ENCODE peak calls at places on chromosomes 11 and 22, in seven cellular contexts. Y, P, Q, B, L, V and S are unnamed samples.

GRCh38 chr11:132792341-132793140 is 739.8 kb downstream of the OPCML start:
- DNase-seq in Y (no peak), P (no peak), Q (no peak), B (no peak), L (no peak), V (no peak), S (no peak)

GRCh38 chr22:22088658-22089458 is 106.3 kb upstream of the TOP3B start:
- DNase-seq in Y (no peak), P (no peak), Q (no peak), B (no peak), L (no peak), V (no peak), S (no peak)

GRCh38 chr11:3123316-3123715 is 41.8 kb downstream of the OSBPL5 start:
- DNase-seq in Y (no peak), P (no peak), Q (no peak), B (peak), L (no peak), V (no peak), S (no peak)

GRCh38 chr11:73597340-73597955 is 464 bp downstream of the FAM168A start:
- DNase-seq in Y (no peak), P (no peak), Q (no peak), B (no peak), L (no peak), V (no peak), S (no peak)

GRCh38 chr22:22462813-22463567 is 45.6 kb downstream of the ZNF280B start:
- DNase-seq in Y (peak), P (no peak), Q (no peak), B (no peak), L (no peak), V (no peak), S (no peak)

GRCh38 chr22:49633010-49633324 is 194.7 kb downstream of the BRD1 start:
- DNase-seq in Y (no peak), P (no peak), Q (no peak), B (peak), L (no peak), V (no peak), S (no peak)

GRCh38 chr11:119195680-119196079 is 10.4 kb downstream of the NHERF4 start:
- DNase-seq in Y (peak), P (no peak), Q (no peak), B (peak), L (peak), V (peak), S (no peak)

GRCh38 chr11:66883021-66883968 is 26.4 kb downstream of the LRFN4 start:
- DNase-seq in Y (peak), P (no peak), Q (no peak), B (peak), L (peak), V (peak), S (peak)

GRCh38 chr11:18172686-18173085 is at the start of gene MRGPRX4:
- DNase-seq in Y (no peak), P (no peak), Q (no peak), B (no peak), L (no peak), V (no peak), S (no peak)

GRCh38 chr11:60964801-60965200 is 6.7 kb upstream of the CD6 start:
- DNase-seq in Y (no peak), P (no peak), Q (no peak), B (no peak), L (no peak), V (no peak), S (no peak)

GRCh38 chr11:131195801-131196517 is 174.5 kb upstream of the NTM start:
- DNase-seq in Y (peak), P (no peak), Q (peak), B (peak), L (peak), V (peak), S (no peak)

GRCh38 chr11:41497974-41498373 is 38.5 kb upstream of the LRRC4C start:
- DNase-seq in Y (no peak), P (no peak), Q (no peak), B (no peak), L (no peak), V (no peak), S (no peak)

GRCh38 chr11:69131644-69132300 is 24.0 kb upstream of the SMIM38 start:
- DNase-seq in Y (peak), P (no peak), Q (peak), B (peak), L (peak), V (peak), S (no peak)

GRCh38 chr11:123956752-123957151 is 13.1 kb upstream of the OR6T1 start:
- DNase-seq in Y (no peak), P (no peak), Q (no peak), B (no peak), L (no peak), V (no peak), S (no peak)

GRCh38 chr11:3631331-3631730 is 10.5 kb downstream of the ART5 start:
- DNase-seq in Y (no peak), P (no peak), Q (no peak), B (no peak), L (no peak), V (no peak), S (no peak)

GRCh38 chr11:12854829-12855228 is 154.3 kb upstream of the RASSF10 start:
- DNase-seq in Y (no peak), P (no peak), Q (no peak), B (no peak), L (no peak), V (no peak), S (no peak)

GRCh38 chr11:117011541-117011908 is 86.7 kb downstream of the SIK3 start:
- DNase-seq in Y (no peak), P (no peak), Q (no peak), B (no peak), L (peak), V (no peak), S (no peak)

GRCh38 chr22:27405672-27406388 is 395.7 kb downstream of the MN1 start:
- DNase-seq in Y (peak), P (no peak), Q (no peak), B (peak), L (no peak), V (peak), S (peak)

GRCh38 chr22:44901301-44901700 is 108.5 kb downstream of the PHF21B start:
- DNase-seq in Y (no peak), P (no peak), Q (no peak), B (no peak), L (no peak), V (no peak), S (no peak)

GRCh38 chr11:36557991-36558390 is 9.8 kb upstream of the RAG1 start:
- DNase-seq in Y (no peak), P (no peak), Q (no peak), B (no peak), L (no peak), V (no peak), S (no peak)

GRCh38 chr11:1548221-1549070 is 23.6 kb downstream of the DUSP8 start:
- DNase-seq in Y (peak), P (no peak), Q (no peak), B (peak), L (peak), V (peak), S (no peak)

GRCh38 chr11:17221968-17222367 is 14.2 kb upstream of the PIK3C2A start:
- DNase-seq in Y (peak), P (no peak), Q (no peak), B (no peak), L (peak), V (no peak), S (no peak)

GRCh38 chr22:42646569-42647525 is 2.3 kb downstream of the CYB5R3 start:
- DNase-seq in Y (no peak), P (no peak), Q (no peak), B (no peak), L (no peak), V (peak), S (no peak)

GRCh38 chr22:28608546-28608945 is 71.1 kb downstream of the TTC28 start:
- DNase-seq in Y (no peak), P (no peak), Q (no peak), B (no peak), L (no peak), V (no peak), S (no peak)

GRCh38 chr22:32853662-32854061 is 52.2 kb downstream of the TIMP3 start:
- DNase-seq in Y (no peak), P (no peak), Q (no peak), B (no peak), L (no peak), V (no peak), S (no peak)

GRCh38 chr11:69108030-69108429 is 47.7 kb upstream of the SMIM38 start:
- DNase-seq in Y (no peak), P (no peak), Q (no peak), B (no peak), L (no peak), V (no peak), S (no peak)

GRCh38 chr11:125267548-125267947 is 103.0 kb downstream of the PKNOX2 start:
- DNase-seq in Y (no peak), P (no peak), Q (no peak), B (no peak), L (no peak), V (no peak), S (no peak)

GRCh38 chr11:71447791-71448256 is 369 bp downstream of the DHCR7 start:
- DNase-seq in Y (no peak), P (no peak), Q (no peak), B (no peak), L (no peak), V (peak), S (peak)

GRCh38 chr22:41285820-41286638 is at the start of gene RANGAP1:
- DNase-seq in Y (peak), P (peak), Q (peak), B (peak), L (peak), V (peak), S (peak)
- TF ChIP-seq CTCF in Y (no peak), P (no peak), Q (peak), B (peak), L (peak), V (peak), S (no peak)

GRCh38 chr22:19523240-19524169 is 705 bp downstream of the CLDN5 start:
- DNase-seq in Y (no peak), P (no peak), Q (no peak), B (no peak), L (no peak), V (no peak), S (peak)
- TF ChIP-seq CTCF in Y (no peak), P (no peak), Q (no peak), B (no peak), L (no peak), V (no peak), S (no peak)

DNA sequence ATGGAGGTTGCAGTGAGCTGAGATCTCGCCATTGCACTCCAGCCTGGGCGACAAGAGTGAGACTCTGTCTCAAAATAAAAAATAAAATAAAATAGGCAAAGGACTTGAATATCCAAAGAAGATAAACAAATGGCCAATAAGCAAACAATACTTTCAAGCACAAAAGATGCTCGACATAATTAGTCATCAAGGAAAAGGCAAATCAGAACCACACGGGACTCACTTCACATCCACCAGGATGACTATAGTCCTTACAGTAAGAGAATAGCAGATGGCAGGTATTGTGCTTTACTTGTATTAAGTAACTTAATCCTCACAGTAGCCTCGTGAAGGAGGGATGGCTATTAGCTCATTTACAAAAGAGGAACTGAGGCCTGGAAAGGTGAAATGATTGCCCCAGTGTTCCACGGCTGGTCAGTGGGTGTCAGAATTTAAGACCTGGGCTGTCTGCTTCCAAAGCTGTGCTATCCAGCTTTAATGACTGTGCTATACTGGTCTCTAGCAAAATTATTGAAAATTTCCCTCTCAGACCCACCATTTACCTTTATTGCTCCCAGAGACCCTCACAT is 40.2 kb upstream of the RBFOX2 start:
- DNase-seq in Y (peak), P (no peak), Q (no peak), B (no peak), L (no peak), V (no peak), S (no peak)
- TF ChIP-seq CTCF in Y (no peak), P (no peak), Q (no peak), B (no peak), L (no peak), V (no peak), S (no peak)

GRCh38 chr22:36356708-36357694 is 30.8 kb downstream of the MYH9 start:
- DNase-seq in Y (peak), P (no peak), Q (no peak), B (no peak), L (no peak), V (no peak), S (no peak)
- TF ChIP-seq CTCF in Y (no peak), P (no peak), Q (no peak), B (no peak), L (no peak), V (no peak), S (no peak)

GRCh38 chr22:40156001-40156516 is 21.7 kb upstream of the TNRC6B start:
- DNase-seq in Y (peak), P (no peak), Q (no peak), B (no peak), L (peak), V (peak), S (no peak)
- TF ChIP-seq CTCF in Y (no peak), P (no peak), Q (no peak), B (peak), L (peak), V (no peak), S (no peak)

DNA sequence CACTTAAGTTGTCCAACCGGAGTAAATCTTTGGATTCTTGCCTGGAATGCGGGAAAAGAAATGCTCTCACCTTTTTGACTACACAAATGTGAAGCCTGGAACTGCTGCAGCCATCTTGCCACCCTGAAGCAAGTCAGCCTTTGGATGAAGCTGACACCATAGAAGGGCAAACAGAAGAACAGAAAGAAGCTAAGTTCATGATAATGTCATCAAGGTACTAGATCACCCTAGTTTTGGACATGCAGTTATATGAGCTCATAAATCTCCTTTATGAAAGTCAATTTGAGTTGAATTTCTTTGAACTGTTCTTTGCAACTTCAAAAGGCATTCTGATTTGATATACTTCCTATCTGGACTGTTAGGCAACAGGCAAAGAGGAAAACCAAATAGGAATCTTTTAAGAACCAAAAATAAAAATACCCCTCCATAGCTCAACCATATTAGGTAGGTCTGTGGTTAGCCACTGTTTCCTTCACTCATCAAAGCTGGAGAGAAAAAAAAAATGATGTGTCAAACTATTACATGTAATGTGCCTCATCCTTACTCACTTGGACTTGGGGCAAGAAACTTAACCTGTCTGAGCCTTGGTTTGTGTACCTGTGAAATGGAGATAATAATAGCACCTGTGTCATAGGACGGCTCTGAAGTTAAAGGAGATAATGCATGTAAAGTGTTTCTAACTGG is 91.9 kb downstream of the WT1 start:
- DNase-seq in Y (no peak), P (no peak), Q (no peak), B (no peak), L (no peak), V (no peak), S (no peak)
- TF ChIP-seq CTCF in Y (no peak), P (no peak), Q (no peak), B (no peak), L (no peak), V (no peak), S (no peak)

DNA sequence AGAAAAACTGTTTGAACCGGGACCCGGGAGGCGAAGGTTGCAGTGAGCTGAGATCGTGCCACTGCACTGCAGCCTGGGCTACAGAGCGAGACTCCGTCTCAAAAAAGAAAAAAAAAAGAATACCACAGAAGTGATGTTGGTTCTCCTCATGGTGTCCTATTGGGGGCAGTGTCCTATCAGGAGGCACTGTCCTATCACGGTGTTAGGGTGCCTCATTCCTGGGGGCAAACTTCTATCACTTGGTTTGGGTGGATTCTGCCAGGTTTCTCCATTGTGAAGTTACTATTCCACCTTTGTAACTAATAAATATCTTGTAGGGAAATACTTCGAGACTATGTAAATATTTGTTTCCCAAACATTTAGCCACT is 19.6 kb downstream of the PRR14L start:
- DNase-seq in Y (no peak), P (no peak), Q (no peak), B (no peak), L (no peak), V (no peak), S (no peak)
- TF ChIP-seq CTCF in Y (peak), P (no peak), Q (no peak), B (no peak), L (peak), V (no peak), S (no peak)

GRCh38 chr22:25091449-25091848 is 108.2 kb upstream of the CRYBB3 start:
- DNase-seq in Y (no peak), P (no peak), Q (no peak), B (no peak), L (no peak), V (no peak), S (no peak)

GRCh38 chr22:25094579-25094978 is 105.1 kb upstream of the CRYBB3 start:
- DNase-seq in Y (no peak), P (no peak), Q (no peak), B (no peak), L (no peak), V (no peak), S (no peak)

GRCh38 chr22:25090225-25090651 is 109.4 kb upstream of the CRYBB3 start:
- DNase-seq in Y (no peak), P (no peak), Q (no peak), B (no peak), L (no peak), V (no peak), S (no peak)

GRCh38 chr22:25095869-25096268 is 103.8 kb upstream of the CRYBB3 start:
- DNase-seq in Y (no peak), P (no peak), Q (no peak), B (no peak), L (no peak), V (no peak), S (no peak)

DNA sequence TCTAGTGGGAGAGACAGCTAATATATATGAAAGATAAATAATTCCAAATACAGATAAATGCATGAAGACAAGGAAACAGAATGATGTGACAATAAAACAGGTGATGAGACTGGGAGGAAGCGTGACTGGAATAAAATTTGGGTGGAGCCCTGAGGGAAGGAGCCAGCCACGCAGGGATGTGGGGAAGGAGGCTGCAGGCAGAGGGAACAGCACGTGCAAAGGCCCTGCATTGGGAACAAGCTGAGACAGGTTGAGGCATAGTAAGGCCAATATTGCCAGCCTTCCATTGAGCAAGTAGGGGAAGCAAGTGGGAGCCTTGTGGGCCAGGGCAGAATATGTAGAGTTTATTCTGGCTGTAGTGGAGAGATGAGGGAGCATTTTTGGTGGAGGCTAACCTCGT is 107.5 kb upstream of the CRYBB3 start:
- DNase-seq in Y (no peak), P (no peak), Q (no peak), B (no peak), L (no peak), V (no peak), S (no peak)
- TF ChIP-seq CTCF in Y (no peak), P (no peak), Q (no peak), B (no peak), L (no peak), V (no peak), S (no peak)